ENCODE peak calls at places on chromosomes 7 and 10, in eight cellular contexts. V is foreskin fibroblast, P is nephron progenitor cell, G is AG09309, W is left ventricle myocardium inferior, S is spleen, M is astrocyte of the spinal cord, D is kidney epithelial cell. T is an unnamed sample.
A peak's percentile ranks its signal among the peaks of the same experiment; 100 is the strongest.

GRCh38 chr10:88735661-88736060 is 24.2 kb upstream of the LIPN start:
- DNase-seq in V (peak; percentile 12), W (no peak), G (no peak), P (no peak), D (no peak), S (no peak), M (peak; percentile 33), T (no peak)

GRCh38 chr10:77983384-77984341 is 45.7 kb downstream of the POLR3A start:
- DNase-seq in G (peak; percentile 50), P (no peak), W (no peak), S (no peak), M (peak; percentile 66), V (peak; percentile 78), D (no peak), T (no peak)

GRCh38 chr7:73844848-73845460 is 2.6 kb upstream of the METTL27 start:
- DNase-seq in D (no peak), M (peak; percentile 44), S (no peak), W (no peak), V (peak; percentile 71), G (peak; percentile 46), P (no peak), T (no peak)

GRCh38 chr7:43220250-43220649 is 107.8 kb downstream of the HECW1 start:
- DNase-seq in G (peak; percentile 7), S (no peak), W (no peak), V (peak; percentile 93), D (peak; percentile 56), M (peak; percentile 81), P (no peak), T (no peak)

GRCh38 chr10:75407716-75408511 is 6.3 kb upstream of the ZNF503 start:
- DNase-seq in M (peak; percentile 49), P (peak; percentile 83), D (no peak), G (no peak), S (no peak), V (no peak), W (peak; percentile 60), T (no peak)

GRCh38 chr7:13880789-13881188 is 108.7 kb downstream of the ETV1 start:
- DNase-seq in S (no peak), P (no peak), M (peak; percentile 76), D (peak; percentile 29), W (no peak), V (peak; percentile 80), G (peak; percentile 39), T (no peak)

GRCh38 chr7:7228472-7228871 is 46.1 kb downstream of the C1GALT1 start:
- DNase-seq in S (no peak), P (no peak), W (no peak), V (no peak), G (peak; percentile 3), D (no peak), M (no peak), T (no peak)

GRCh38 chr10:92757720-92758119 is 68.0 kb downstream of the HHEX start:
- DNase-seq in S (no peak), W (no peak), G (no peak), P (no peak), D (no peak), V (no peak), M (no peak), T (no peak)

GRCh38 chr10:113425596-113425995 is 127.3 kb upstream of the HABP2 start:
- DNase-seq in G (no peak), D (no peak), M (no peak), V (no peak), W (no peak), P (no peak), S (no peak), T (no peak)

GRCh38 chr10:1035201-1035600 is 9.5 kb upstream of the IDI2 start:
- DNase-seq in V (no peak), S (no peak), D (no peak), M (no peak), W (no peak), P (no peak), G (no peak), T (no peak)

GRCh38 chr10:42596196-42596595 is 42.2 kb downstream of the ZNF33B start:
- DNase-seq in S (no peak), M (no peak), G (no peak), V (no peak), W (no peak), P (no peak), D (no peak), T (no peak)

GRCh38 chr7:65373608-65374351 is at the start of gene ZNF92:
- DNase-seq in M (peak; percentile 94), P (peak; percentile 97), D (peak; percentile 87), V (peak; percentile 87), S (peak; percentile 97), G (peak; percentile 73), W (peak; percentile 97), T (peak; percentile 91)

GRCh38 chr10:79422178-79422892 is 23.1 kb downstream of the ZCCHC24 start:
- DNase-seq in W (peak; percentile 67), D (no peak), V (peak; percentile 93), G (no peak), S (peak; percentile 58), M (peak; percentile 93), P (peak; percentile 66), T (no peak)

GRCh38 chr7:3897430-3898385 is 596.7 kb downstream of the SDK1 start:
- DNase-seq in S (no peak), P (peak; percentile 33), D (no peak), V (peak; percentile 19), G (no peak), M (peak; percentile 66), W (no peak), T (no peak)

GRCh38 chr10:76251773-76252617 is 820.6 kb downstream of the LRMDA start:
- DNase-seq in S (no peak), W (no peak), P (peak; percentile 69), M (peak; percentile 92), G (peak; percentile 64), V (peak; percentile 56), D (peak; percentile 12), T (no peak)

GRCh38 chr10:97686301-97686961 is 610 bp downstream of the AVPI1 start:
- DNase-seq in P (no peak), D (no peak), V (no peak), G (no peak), M (no peak), W (no peak), S (no peak), T (no peak)
- TF ChIP-seq CTCF in P (no peak), D (no peak), V (no peak), G (no peak), M (no peak), W (no peak), S (no peak), T (no peak)

DNA sequence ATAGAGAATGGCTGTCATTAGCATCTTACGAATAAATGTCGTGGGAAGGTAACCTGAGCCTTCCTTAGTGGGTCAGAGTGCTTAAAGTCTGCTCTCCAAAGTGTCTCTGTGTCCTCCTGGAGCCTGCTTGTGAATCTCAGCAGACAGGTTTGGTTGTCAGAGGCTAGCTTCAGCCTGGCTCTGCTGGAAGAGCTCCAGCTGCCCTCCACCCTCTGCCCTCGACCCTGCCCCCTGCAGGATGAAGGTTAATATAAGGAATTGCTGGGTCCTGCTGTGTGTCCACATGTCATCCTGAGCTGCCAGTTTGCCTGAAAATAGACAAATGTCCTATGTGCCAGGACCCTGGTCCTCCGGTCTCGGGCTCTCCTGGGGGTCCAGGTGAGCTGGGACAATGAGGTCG is 33.5 kb downstream of the FAM241B start:
- DNase-seq in P (no peak), V (no peak), D (no peak), M (no peak), G (no peak), S (no peak), W (no peak), T (no peak)
- TF ChIP-seq CTCF in P (peak; percentile 15), V (no peak), D (no peak), M (no peak), G (no peak), S (no peak), W (no peak), T (peak; percentile 44)

GRCh38 chr7:121793716-121794115 is 79.2 kb upstream of the PTPRZ1 start:
- DNase-seq in M (peak; percentile 47), P (no peak), G (no peak), D (no peak), W (no peak), V (no peak), S (no peak), T (no peak)
- TF ChIP-seq CTCF in M (no peak), P (no peak), G (no peak), D (no peak), W (no peak), V (no peak), S (no peak), T (no peak)

GRCh38 chr7:54680377-54681005 is 78.5 kb downstream of the SEC61G start:
- DNase-seq in V (no peak), D (no peak), G (no peak), S (no peak), M (no peak), P (no peak), W (no peak), T (no peak)

GRCh38 chr7:54674891-54675290 is 84.1 kb downstream of the SEC61G start:
- DNase-seq in M (no peak), V (no peak), P (no peak), G (no peak), D (no peak), W (no peak), S (no peak), T (no peak)

GRCh38 chr7:54679414-54679813 is 79.6 kb downstream of the SEC61G start:
- DNase-seq in V (no peak), P (no peak), G (no peak), M (no peak), W (no peak), D (no peak), S (no peak), T (no peak)

DNA sequence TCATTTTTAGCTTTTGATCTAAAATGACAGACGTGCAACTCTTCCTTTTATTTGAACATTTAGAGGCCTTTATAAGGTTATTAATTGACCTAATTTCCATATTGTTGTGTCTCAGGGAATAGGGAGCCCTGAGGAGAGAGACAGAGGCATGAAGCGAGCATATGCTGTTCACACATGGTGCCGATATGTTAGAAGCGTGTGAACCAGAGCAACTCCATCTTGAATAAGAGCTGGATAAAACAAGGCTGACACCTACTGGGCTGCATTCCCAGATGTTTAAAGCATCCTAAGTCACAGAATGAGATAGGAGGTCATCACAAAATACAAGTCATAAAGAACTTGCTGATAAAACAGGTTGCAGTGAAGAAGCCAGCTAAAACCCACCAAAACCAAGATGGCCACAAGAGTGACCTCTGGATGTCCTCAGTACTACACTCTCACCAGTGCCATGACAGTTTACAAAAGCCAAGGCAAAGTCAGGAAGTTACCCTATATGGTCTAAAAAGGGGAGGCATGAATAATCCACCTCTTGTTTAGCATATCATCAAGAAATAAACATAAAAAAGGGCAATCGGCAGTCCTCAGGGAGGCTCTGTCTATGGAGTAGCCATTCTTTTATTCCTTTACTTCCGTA is 80.1 kb downstream of the SEC61G start:
- DNase-seq in G (no peak), P (no peak), S (no peak), V (peak; percentile 1), W (no peak), D (no peak), M (no peak), T (no peak)
- TF ChIP-seq CTCF in G (no peak), P (no peak), S (no peak), V (no peak), W (no peak), D (no peak), M (no peak), T (no peak)

GRCh38 chr10:74058071-74058470 is 60.2 kb downstream of the VCL start:
- DNase-seq in D (no peak), P (no peak), M (no peak), W (no peak), G (no peak), V (no peak), S (no peak), T (no peak)
- TF ChIP-seq CTCF in D (no peak), P (no peak), M (no peak), W (no peak), G (no peak), V (no peak), S (no peak), T (no peak)